ENCODE peak calls at places on chromosomes 4 and X, in five cellular contexts. U is NCI-H2171 treated with DMSO at 0.1 percent for 48 hours, R is neuronal stem cell, C is non-pigmented ciliary epithelial cell, N is lung. J is an unnamed sample.

GRCh38 chrX:139304471-139304870 is 226.1 kb upstream of the F9 start:
- DNase-seq in U (no peak), R (no peak), C (peak; percentile 3), N (no peak), J (no peak)

GRCh38 chr4:143336828-143337599 is at the start of gene GAB1:
- DNase-seq in C (no peak), U (peak; percentile 24), R (peak; percentile 79), N (peak; percentile 37), J (peak; percentile 69)

GRCh38 chrX:46044486-46044885 is 500.7 kb downstream of the ZNF674 start:
- DNase-seq in U (no peak), N (no peak), R (no peak), C (no peak), J (no peak)

GRCh38 chr4:66613591-66613990 is 931.7 kb downstream of the CENPC start:
- DNase-seq in N (no peak), U (no peak), C (no peak), R (no peak), J (no peak)

GRCh38 chr4:7647932-7648812 is 213.4 kb upstream of the PSAPL1 start:
- DNase-seq in N (no peak), C (no peak), R (no peak), U (no peak), J (no peak)

GRCh38 chr4:23930750-23931488 is 41.1 kb upstream of the PPARGC1A start:
- DNase-seq in C (no peak), R (no peak), U (no peak), N (peak; percentile 50), J (no peak)

GRCh38 chrX:51893931-51894696 is 691 bp downstream of the MAGED1 start:
- DNase-seq in R (peak; percentile 23), U (peak; percentile 71), C (no peak), N (no peak), J (peak; percentile 53)

GRCh38 chrX:21883258-21883657 is 27.5 kb downstream of the YY2 start:
- DNase-seq in R (no peak), N (no peak), U (peak; percentile 1), C (no peak), J (no peak)

GRCh38 chr4:88008624-88009235 is 1.3 kb downstream of the PKD2 start:
- DNase-seq in C (no peak), U (no peak), N (no peak), R (no peak), J (no peak)

GRCh38 chr4:8286719-8287355 is 17.3 kb downstream of the HTRA3 start:
- DNase-seq in R (no peak), U (no peak), N (no peak), C (no peak), J (no peak)

GRCh38 chrX:119168104-119168503 is 40.5 kb upstream of the KIAA1210 start:
- DNase-seq in N (no peak), C (no peak), U (no peak), R (no peak), J (no peak)

GRCh38 chrX:115968436-115969252 is 201.9 kb upstream of the AGTR2 start:
- DNase-seq in C (no peak), N (peak; percentile 53), R (peak; percentile 26), U (peak; percentile 88), J (peak; percentile 65)

GRCh38 chr4:137156054-137156453 is 376.2 kb downstream of the PCDH18 start:
- DNase-seq in C (peak; percentile 63), N (no peak), R (no peak), U (no peak), J (no peak)